ENCODE peak calls at places on chromosomes 5 and 9, in nine cellular contexts. One of them, this sample, is unnamed.

GRCh38 chr5:57986746-57987145 is 473.1 kb downstream of the PLK2 start:
- DNase-seq in RKO: peak
- DNase-seq in GM20000: no peak
- DNase-seq in AG08396: no peak
- DNase-seq in NCI-H1092 treated with DMSO at 0.1 percent for 48 hours: no peak
- DNase-seq in AG08395: peak
- DNase-seq in suprapubic skin: no peak
- DNase-seq in HFF-Myc: peak
- DNase-seq in mucosa of gallbladder: no peak
- DNase-seq in this sample: peak

GRCh38 chr9:91680129-91680528 is 256.5 kb upstream of the NFIL3 start:
- DNase-seq in mucosa of gallbladder: no peak
- DNase-seq in RKO: no peak
- DNase-seq in GM20000: no peak
- DNase-seq in AG08396: no peak
- DNase-seq in NCI-H1092 treated with DMSO at 0.1 percent for 48 hours: no peak
- DNase-seq in HFF-Myc: no peak
- DNase-seq in AG08395: no peak
- DNase-seq in suprapubic skin: no peak
- DNase-seq in this sample: no peak

GRCh38 chr5:114153833-114154232 is 208.0 kb upstream of the KCNN2 start:
- DNase-seq in mucosa of gallbladder: no peak
- DNase-seq in NCI-H1092 treated with DMSO at 0.1 percent for 48 hours: no peak
- DNase-seq in AG08395: no peak
- DNase-seq in AG08396: no peak
- DNase-seq in HFF-Myc: no peak
- DNase-seq in RKO: no peak
- DNase-seq in suprapubic skin: no peak
- DNase-seq in GM20000: no peak
- DNase-seq in this sample: no peak

GRCh38 chr5:158812381-158812780 is 287.3 kb downstream of the EBF1 start:
- DNase-seq in mucosa of gallbladder: peak
- DNase-seq in AG08396: no peak
- DNase-seq in RKO: no peak
- DNase-seq in NCI-H1092 treated with DMSO at 0.1 percent for 48 hours: no peak
- DNase-seq in HFF-Myc: no peak
- DNase-seq in GM20000: peak
- DNase-seq in suprapubic skin: peak
- DNase-seq in AG08395: no peak
- DNase-seq in this sample: no peak

GRCh38 chr5:40775846-40776657 is 20.3 kb upstream of the TTC33 start:
- DNase-seq in NCI-H1092 treated with DMSO at 0.1 percent for 48 hours: no peak
- DNase-seq in HFF-Myc: no peak
- DNase-seq in AG08396: no peak
- DNase-seq in mucosa of gallbladder: no peak
- DNase-seq in GM20000: no peak
- DNase-seq in RKO: no peak
- DNase-seq in AG08395: no peak
- DNase-seq in suprapubic skin: no peak
- DNase-seq in this sample: no peak

GRCh38 chr9:112334319-112334828 is 955 bp upstream of the PTBP3 start:
- DNase-seq in NCI-H1092 treated with DMSO at 0.1 percent for 48 hours: no peak
- DNase-seq in mucosa of gallbladder: no peak
- DNase-seq in AG08396: peak
- DNase-seq in HFF-Myc: no peak
- DNase-seq in RKO: peak
- DNase-seq in GM20000: peak
- DNase-seq in AG08395: no peak
- DNase-seq in suprapubic skin: no peak
- DNase-seq in this sample: no peak

GRCh38 chr5:39159986-39160490 is 59.3 kb downstream of the FYB1 start:
- DNase-seq in RKO: no peak
- DNase-seq in suprapubic skin: no peak
- DNase-seq in NCI-H1092 treated with DMSO at 0.1 percent for 48 hours: no peak
- DNase-seq in HFF-Myc: no peak
- DNase-seq in AG08396: no peak
- DNase-seq in AG08395: no peak
- DNase-seq in mucosa of gallbladder: no peak
- DNase-seq in GM20000: no peak
- DNase-seq in this sample: no peak

GRCh38 chr9:15144567-15145174 is 162.3 kb downstream of the TTC39B start:
- DNase-seq in NCI-H1092 treated with DMSO at 0.1 percent for 48 hours: peak
- DNase-seq in RKO: peak
- DNase-seq in suprapubic skin: no peak
- DNase-seq in HFF-Myc: no peak
- DNase-seq in AG08396: no peak
- DNase-seq in mucosa of gallbladder: no peak
- DNase-seq in AG08395: peak
- DNase-seq in GM20000: no peak
- DNase-seq in this sample: peak

GRCh38 chr9:134063088-134063875 is 4.5 kb downstream of the BRD3 start:
- DNase-seq in AG08396: no peak
- DNase-seq in mucosa of gallbladder: no peak
- DNase-seq in suprapubic skin: peak
- DNase-seq in AG08395: no peak
- DNase-seq in RKO: no peak
- DNase-seq in HFF-Myc: no peak
- DNase-seq in GM20000: no peak
- DNase-seq in NCI-H1092 treated with DMSO at 0.1 percent for 48 hours: no peak
- DNase-seq in this sample: no peak

GRCh38 chr5:139439013-139439903 is at the start of gene DNAJC18:
- DNase-seq in RKO: peak
- DNase-seq in AG08396: peak
- DNase-seq in GM20000: peak
- DNase-seq in AG08395: peak
- DNase-seq in mucosa of gallbladder: peak
- DNase-seq in HFF-Myc: peak
- DNase-seq in NCI-H1092 treated with DMSO at 0.1 percent for 48 hours: peak
- DNase-seq in suprapubic skin: peak
- DNase-seq in this sample: peak

GRCh38 chr5:92749943-92750342 is 831.1 kb downstream of the NR2F1-AS1 start:
- DNase-seq in HFF-Myc: no peak
- DNase-seq in suprapubic skin: no peak
- DNase-seq in NCI-H1092 treated with DMSO at 0.1 percent for 48 hours: no peak
- DNase-seq in AG08395: no peak
- DNase-seq in mucosa of gallbladder: no peak
- DNase-seq in RKO: no peak
- DNase-seq in AG08396: peak
- DNase-seq in GM20000: no peak
- DNase-seq in this sample: no peak

GRCh38 chr5:59021286-59021673 is 438.4 kb downstream of the RAB3C start:
- DNase-seq in RKO: no peak
- DNase-seq in GM20000: no peak
- DNase-seq in AG08396: no peak
- DNase-seq in HFF-Myc: no peak
- DNase-seq in suprapubic skin: no peak
- DNase-seq in NCI-H1092 treated with DMSO at 0.1 percent for 48 hours: peak
- DNase-seq in mucosa of gallbladder: no peak
- DNase-seq in AG08395: no peak
- DNase-seq in this sample: no peak

GRCh38 chr9:77980622-77981021 is 51.0 kb downstream of the GNAQ start:
- DNase-seq in GM20000: no peak
- DNase-seq in NCI-H1092 treated with DMSO at 0.1 percent for 48 hours: no peak
- DNase-seq in suprapubic skin: no peak
- DNase-seq in mucosa of gallbladder: no peak
- DNase-seq in AG08396: no peak
- DNase-seq in HFF-Myc: no peak
- DNase-seq in AG08395: no peak
- DNase-seq in RKO: no peak
- DNase-seq in this sample: no peak

GRCh38 chr5:125549322-125549871 is 803.0 kb upstream of the ZNF608 start:
- DNase-seq in NCI-H1092 treated with DMSO at 0.1 percent for 48 hours: no peak
- DNase-seq in mucosa of gallbladder: no peak
- DNase-seq in GM20000: no peak
- DNase-seq in AG08395: no peak
- DNase-seq in HFF-Myc: no peak
- DNase-seq in AG08396: no peak
- DNase-seq in suprapubic skin: no peak
- DNase-seq in RKO: no peak
- DNase-seq in this sample: no peak

GRCh38 chr5:75885849-75886596 is 168.8 kb upstream of the POC5 start:
- DNase-seq in RKO: peak
- DNase-seq in AG08396: no peak
- DNase-seq in suprapubic skin: no peak
- DNase-seq in mucosa of gallbladder: no peak
- DNase-seq in GM20000: peak
- DNase-seq in NCI-H1092 treated with DMSO at 0.1 percent for 48 hours: no peak
- DNase-seq in AG08395: no peak
- DNase-seq in HFF-Myc: no peak
- DNase-seq in this sample: no peak

GRCh38 chr5:64807505-64807904 is 38.8 kb downstream of the CWC27 start:
- DNase-seq in mucosa of gallbladder: no peak
- DNase-seq in AG08396: peak
- DNase-seq in AG08395: no peak
- DNase-seq in suprapubic skin: no peak
- DNase-seq in GM20000: no peak
- DNase-seq in HFF-Myc: no peak
- DNase-seq in RKO: no peak
- DNase-seq in NCI-H1092 treated with DMSO at 0.1 percent for 48 hours: no peak
- DNase-seq in this sample: no peak

GRCh38 chr5:156815988-156816599 is 34.0 kb upstream of the PPP1R2B start:
- DNase-seq in HFF-Myc: peak
- DNase-seq in AG08395: peak
- DNase-seq in mucosa of gallbladder: peak
- DNase-seq in NCI-H1092 treated with DMSO at 0.1 percent for 48 hours: peak
- DNase-seq in AG08396: peak
- DNase-seq in RKO: peak
- DNase-seq in GM20000: peak
- DNase-seq in suprapubic skin: no peak
- DNase-seq in this sample: peak

GRCh38 chr5:115349001-115349817 is 52.8 kb upstream of the CCDC112 start:
- DNase-seq in NCI-H1092 treated with DMSO at 0.1 percent for 48 hours: no peak
- DNase-seq in AG08396: peak
- DNase-seq in HFF-Myc: peak
- DNase-seq in mucosa of gallbladder: peak
- DNase-seq in GM20000: no peak
- DNase-seq in RKO: peak
- DNase-seq in AG08395: peak
- DNase-seq in suprapubic skin: no peak
- DNase-seq in this sample: peak

GRCh38 chr5:38546691-38547146 is 9.7 kb downstream of the LIFR start:
- DNase-seq in RKO: no peak
- DNase-seq in HFF-Myc: no peak
- DNase-seq in AG08396: no peak
- DNase-seq in AG08395: peak
- DNase-seq in suprapubic skin: no peak
- DNase-seq in NCI-H1092 treated with DMSO at 0.1 percent for 48 hours: no peak
- DNase-seq in GM20000: no peak
- DNase-seq in mucosa of gallbladder: no peak
- DNase-seq in this sample: no peak

GRCh38 chr9:128550226-128550625 is 2.2 kb upstream of the SPTAN1 start:
- DNase-seq in GM20000: no peak
- DNase-seq in HFF-Myc: no peak
- DNase-seq in AG08396: no peak
- DNase-seq in AG08395: no peak
- DNase-seq in NCI-H1092 treated with DMSO at 0.1 percent for 48 hours: no peak
- DNase-seq in RKO: no peak
- DNase-seq in mucosa of gallbladder: no peak
- DNase-seq in suprapubic skin: no peak
- DNase-seq in this sample: no peak

GRCh38 chr9:135335691-135336181 is 143.8 kb upstream of the PPP1R26 start:
- DNase-seq in RKO: no peak
- DNase-seq in suprapubic skin: no peak
- DNase-seq in AG08396: no peak
- DNase-seq in mucosa of gallbladder: no peak
- DNase-seq in AG08395: no peak
- DNase-seq in NCI-H1092 treated with DMSO at 0.1 percent for 48 hours: no peak
- DNase-seq in HFF-Myc: no peak
- DNase-seq in GM20000: no peak
- DNase-seq in this sample: no peak

GRCh38 chr5:112475747-112476435 is 56.8 kb upstream of the EPB41L4A start:
- DNase-seq in AG08395: no peak
- DNase-seq in HFF-Myc: no peak
- DNase-seq in suprapubic skin: no peak
- DNase-seq in GM20000: no peak
- DNase-seq in AG08396: no peak
- DNase-seq in mucosa of gallbladder: no peak
- DNase-seq in RKO: no peak
- DNase-seq in NCI-H1092 treated with DMSO at 0.1 percent for 48 hours: no peak
- DNase-seq in this sample: no peak

GRCh38 chr5:74401566-74402320 is 238.8 kb downstream of the ENC1 start:
- DNase-seq in RKO: no peak
- DNase-seq in HFF-Myc: no peak
- DNase-seq in GM20000: no peak
- DNase-seq in AG08395: no peak
- DNase-seq in mucosa of gallbladder: no peak
- DNase-seq in NCI-H1092 treated with DMSO at 0.1 percent for 48 hours: no peak
- DNase-seq in suprapubic skin: no peak
- DNase-seq in AG08396: no peak
- DNase-seq in this sample: no peak

GRCh38 chr9:18333157-18333556 is 140.8 kb upstream of the ADAMTSL1 start:
- DNase-seq in GM20000: no peak
- DNase-seq in RKO: no peak
- DNase-seq in AG08395: no peak
- DNase-seq in HFF-Myc: no peak
- DNase-seq in suprapubic skin: no peak
- DNase-seq in mucosa of gallbladder: no peak
- DNase-seq in NCI-H1092 treated with DMSO at 0.1 percent for 48 hours: no peak
- DNase-seq in AG08396: no peak
- DNase-seq in this sample: no peak

GRCh38 chr5:4700082-4700481 is 440.0 kb upstream of the ADAMTS16 start:
- DNase-seq in AG08396: no peak
- DNase-seq in RKO: peak
- DNase-seq in HFF-Myc: no peak
- DNase-seq in mucosa of gallbladder: no peak
- DNase-seq in suprapubic skin: peak
- DNase-seq in AG08395: peak
- DNase-seq in NCI-H1092 treated with DMSO at 0.1 percent for 48 hours: peak
- DNase-seq in GM20000: no peak
- DNase-seq in this sample: no peak

GRCh38 chr5:150175536-150175935 is 9.0 kb downstream of the CDX1 start:
- DNase-seq in AG08396: peak
- DNase-seq in suprapubic skin: no peak
- DNase-seq in NCI-H1092 treated with DMSO at 0.1 percent for 48 hours: no peak
- DNase-seq in HFF-Myc: no peak
- DNase-seq in GM20000: peak
- DNase-seq in AG08395: peak
- DNase-seq in RKO: peak
- DNase-seq in mucosa of gallbladder: no peak
- DNase-seq in this sample: no peak

GRCh38 chr5:116658141-116658540 is 83.5 kb upstream of the SEMA6A start:
- DNase-seq in suprapubic skin: no peak
- DNase-seq in RKO: no peak
- DNase-seq in GM20000: no peak
- DNase-seq in NCI-H1092 treated with DMSO at 0.1 percent for 48 hours: no peak
- DNase-seq in HFF-Myc: no peak
- DNase-seq in AG08395: no peak
- DNase-seq in AG08396: no peak
- DNase-seq in mucosa of gallbladder: no peak
- DNase-seq in this sample: no peak

GRCh38 chr9:29211681-29212589 is 1638.7 kb upstream of the C9orf72 start:
- DNase-seq in mucosa of gallbladder: peak
- DNase-seq in GM20000: peak
- DNase-seq in NCI-H1092 treated with DMSO at 0.1 percent for 48 hours: peak
- DNase-seq in suprapubic skin: no peak
- DNase-seq in AG08396: peak
- DNase-seq in RKO: no peak
- DNase-seq in AG08395: peak
- DNase-seq in HFF-Myc: no peak
- DNase-seq in this sample: no peak

GRCh38 chr5:38938424-38938823 is 92.6 kb downstream of the OSMR start:
- DNase-seq in RKO: no peak
- DNase-seq in AG08396: no peak
- DNase-seq in HFF-Myc: no peak
- DNase-seq in NCI-H1092 treated with DMSO at 0.1 percent for 48 hours: no peak
- DNase-seq in GM20000: no peak
- DNase-seq in suprapubic skin: no peak
- DNase-seq in AG08395: no peak
- DNase-seq in mucosa of gallbladder: no peak
- DNase-seq in this sample: no peak

GRCh38 chr5:139635606-139636206 is 12.4 kb upstream of the CXXC5 start:
- DNase-seq in HFF-Myc: peak
- DNase-seq in suprapubic skin: peak
- DNase-seq in NCI-H1092 treated with DMSO at 0.1 percent for 48 hours: peak
- DNase-seq in mucosa of gallbladder: peak
- DNase-seq in RKO: peak
- DNase-seq in AG08395: peak
- DNase-seq in GM20000: no peak
- DNase-seq in AG08396: peak
- DNase-seq in this sample: peak

GRCh38 chr5:140780512-140780911 is 5.4 kb upstream of the PCDHA1 start:
- DNase-seq in suprapubic skin: no peak
- DNase-seq in AG08396: no peak
- DNase-seq in RKO: no peak
- DNase-seq in mucosa of gallbladder: no peak
- DNase-seq in NCI-H1092 treated with DMSO at 0.1 percent for 48 hours: no peak
- DNase-seq in AG08395: no peak
- DNase-seq in GM20000: no peak
- DNase-seq in HFF-Myc: no peak
- DNase-seq in this sample: no peak

This sample was measured in GM04504.